ENCODE peak calls at places on chromosomes 4 and X, in eight cellular contexts. M is OCI-LY7, P is AG10803, K is AG04449, F is fibroblast of mammary gland, V is GM10248, H is hepatocyte, G is neural crest cell. Q is an unnamed sample.

GRCh38 chr4:53923921-53924320 is 140.5 kb downstream of the CHIC2 start:
- DNase-seq in M (no peak), K (no peak), G (no peak), F (no peak), H (no peak), V (no peak), P (no peak), Q (no peak)

GRCh38 chr4:22457348-22457747 is 58.5 kb downstream of the ADGRA3 start:
- DNase-seq in H (no peak), F (no peak), M (no peak), V (no peak), K (no peak), G (no peak), P (no peak), Q (no peak)

GRCh38 chrX:136789856-136790255 is 9.1 kb upstream of the ARHGEF6 start:
- DNase-seq in G (no peak), V (no peak), M (no peak), P (no peak), H (no peak), K (no peak), F (no peak), Q (no peak)

GRCh38 chr4:163330828-163331628 is 1.4 kb downstream of the NPY1R start:
- DNase-seq in F (no peak), M (no peak), H (no peak), V (no peak), G (no peak), P (no peak), K (no peak), Q (no peak)

GRCh38 chrX:39874202-39874816 is 223.4 kb downstream of the BCOR start:
- DNase-seq in G (no peak), H (no peak), V (peak; percentile 65), F (no peak), P (no peak), K (no peak), M (no peak), Q (peak; percentile 71)

GRCh38 chr4:16225139-16225538 is 1.1 kb downstream of the TAPT1 start:
- DNase-seq in K (no peak), H (no peak), V (no peak), F (peak; percentile 58), M (peak; percentile 65), P (peak; percentile 57), G (no peak), Q (peak; percentile 25)

GRCh38 chr4:127421418-127421817 is 211.3 kb upstream of the INTU start:
- DNase-seq in P (peak; percentile 23), K (no peak), G (no peak), V (no peak), M (no peak), H (no peak), F (peak; percentile 9), Q (no peak)

GRCh38 chrX:17590892-17591740 is 146.2 kb upstream of the SCML1 start:
- DNase-seq in V (peak; percentile 23), F (peak; percentile 80), M (peak; percentile 11), G (peak; percentile 61), P (peak; percentile 82), K (no peak), H (peak; percentile 68), Q (peak; percentile 20)

GRCh38 chrX:39944416-39944815 is 153.3 kb downstream of the BCOR start:
- DNase-seq in P (no peak), V (no peak), G (no peak), H (no peak), M (no peak), K (no peak), F (no peak), Q (no peak)

DNA sequence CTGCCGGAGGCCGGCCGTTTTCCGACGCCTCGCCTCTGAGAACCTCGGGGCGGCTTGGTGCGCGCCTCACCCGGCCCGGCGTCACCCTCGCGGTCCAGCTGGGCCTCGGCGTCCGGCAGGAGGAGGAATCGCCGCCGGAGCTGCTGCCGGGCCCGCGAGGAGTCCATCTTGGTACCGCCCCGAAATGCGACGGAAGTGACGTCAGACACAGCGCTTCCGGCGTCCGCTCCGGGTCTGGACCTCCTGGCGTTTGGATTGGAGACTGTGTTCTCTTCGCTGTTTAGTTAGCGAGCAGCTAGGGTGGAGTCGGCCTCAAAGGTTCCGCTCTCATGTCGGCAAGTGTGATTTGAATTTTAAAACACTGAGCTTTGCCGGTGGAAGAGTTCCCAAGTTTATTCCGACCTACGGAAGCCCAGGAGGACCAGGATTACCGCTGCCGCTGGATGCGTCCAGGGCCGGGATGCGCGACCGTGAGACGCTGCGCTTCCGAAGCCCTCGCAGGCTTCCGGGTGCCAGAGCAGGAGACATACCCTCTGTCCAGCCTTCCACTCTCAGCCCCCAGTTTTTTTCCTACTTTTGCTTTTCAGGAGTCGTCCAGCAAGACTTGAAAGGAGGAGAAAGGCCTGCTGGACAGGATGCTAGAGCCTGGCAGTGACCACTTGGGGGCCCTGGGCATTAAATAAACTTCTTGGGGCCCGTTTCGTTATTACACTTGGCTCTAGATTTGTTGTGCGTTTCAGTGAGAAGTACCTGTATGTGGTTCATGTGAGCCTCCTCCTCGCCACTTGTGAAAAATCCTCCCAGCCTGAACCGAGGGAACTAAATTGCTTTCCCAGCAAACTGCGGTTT is at the start of gene TMEM128:
- DNase-seq in H (peak; percentile 96), M (peak; percentile 94), F (peak; percentile 92), V (peak; percentile 97), P (peak; percentile 91), G (peak; percentile 88), K (peak; percentile 55), Q (peak; percentile 98)
- TF ChIP-seq CTCF in H (peak; percentile 29), M (peak; percentile 23), F (no peak), V (no peak), P (peak; percentile 35), G (peak; percentile 37), K (peak; percentile 3), Q (no peak)

GRCh38 chr4:150828159-150828558 is 186.9 kb downstream of the LRBA start:
- DNase-seq in G (no peak), M (no peak), V (peak; percentile 64), P (no peak), H (no peak), F (no peak), K (no peak), Q (peak; percentile 47)
- TF ChIP-seq CTCF in G (no peak), M (no peak), V (no peak), P (no peak), H (no peak), F (no peak), K (no peak), Q (peak; percentile 23)

DNA sequence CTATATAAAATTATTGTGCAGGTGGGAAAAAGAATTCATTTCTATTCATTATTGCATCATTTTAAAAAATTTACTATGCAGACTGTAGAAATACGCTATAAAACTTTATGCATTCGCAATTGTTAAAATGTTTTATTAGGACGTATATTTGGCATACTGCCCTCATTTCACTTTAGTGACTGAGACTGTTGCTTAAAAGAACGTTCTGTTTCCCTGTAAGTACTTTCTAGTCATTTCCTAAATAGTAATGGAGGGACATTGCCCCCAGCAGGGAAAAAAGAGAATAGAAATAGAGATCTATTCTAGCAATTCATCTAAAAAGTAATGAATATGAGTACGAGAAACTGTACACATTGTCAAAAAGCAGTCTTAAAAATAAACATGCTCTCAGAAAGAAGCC is 1295.8 kb upstream of the TENM3 start:
- DNase-seq in V (no peak), P (peak; percentile 59), H (peak; percentile 24), F (peak; percentile 45), G (no peak), K (no peak), M (peak; percentile 43), Q (no peak)
- TF ChIP-seq CTCF in V (no peak), P (peak; percentile 68), H (peak; percentile 40), F (peak; percentile 44), G (peak; percentile 32), K (no peak), M (peak; percentile 63), Q (no peak)

GRCh38 chrX:133776072-133776471 is 209.3 kb downstream of the GPC3 start:
- DNase-seq in F (no peak), G (peak; percentile 55), K (no peak), H (no peak), V (peak; percentile 4), M (no peak), P (no peak), Q (peak; percentile 6)
- TF ChIP-seq CTCF in F (peak; percentile 50), G (peak; percentile 69), K (peak; percentile 34), H (peak; percentile 25), V (peak; percentile 7), M (peak; percentile 68), P (peak; percentile 38), Q (peak; percentile 35)

GRCh38 chr4:183074288-183074990 is 24.6 kb upstream of the WWC2 start:
- DNase-seq in V (no peak), G (no peak), H (no peak), M (no peak), F (no peak), P (peak; percentile 86), K (no peak), Q (no peak)

GRCh38 chr4:183071222-183071621 is 27.8 kb upstream of the WWC2 start:
- DNase-seq in G (no peak), H (no peak), F (no peak), P (no peak), V (no peak), K (no peak), M (no peak), Q (no peak)

GRCh38 chr4:183072181-183072580 is 26.9 kb upstream of the WWC2 start:
- DNase-seq in G (no peak), H (no peak), V (no peak), M (no peak), P (peak; percentile 56), K (no peak), F (no peak), Q (no peak)

GRCh38 chr4:183078634-183079033 is 20.4 kb upstream of the WWC2 start:
- DNase-seq in V (no peak), H (no peak), K (no peak), P (no peak), F (no peak), G (no peak), M (no peak), Q (no peak)

DNA sequence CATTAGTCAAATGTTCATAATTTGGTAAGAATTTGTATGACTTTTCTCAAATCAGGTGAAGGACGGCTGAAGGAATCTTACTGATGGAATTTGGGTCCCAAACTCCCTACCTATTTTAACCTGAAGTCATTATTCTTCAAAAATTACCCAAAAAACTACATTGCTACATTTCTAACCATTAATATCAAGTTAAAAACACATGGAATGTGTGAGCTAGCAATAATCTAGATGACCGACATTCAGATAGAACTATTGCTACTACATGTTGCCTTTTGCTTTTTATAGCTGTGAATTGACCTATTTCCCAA is 25.3 kb upstream of the WWC2 start:
- DNase-seq in G (no peak), H (no peak), V (no peak), M (no peak), F (no peak), P (no peak), K (no peak), Q (no peak)
- TF ChIP-seq CTCF in G (peak; percentile 48), H (no peak), V (no peak), M (peak; percentile 51), F (no peak), P (no peak), K (no peak), Q (no peak)

GRCh38 chr4:94508256-94508655 is 56.5 kb downstream of the PDLIM5 start:
- DNase-seq in M (no peak), P (no peak), G (no peak), K (no peak), F (no peak), V (no peak), H (no peak), Q (no peak)
- TF ChIP-seq CTCF in M (no peak), P (no peak), G (no peak), K (no peak), F (no peak), V (no peak), H (no peak), Q (no peak)

DNA sequence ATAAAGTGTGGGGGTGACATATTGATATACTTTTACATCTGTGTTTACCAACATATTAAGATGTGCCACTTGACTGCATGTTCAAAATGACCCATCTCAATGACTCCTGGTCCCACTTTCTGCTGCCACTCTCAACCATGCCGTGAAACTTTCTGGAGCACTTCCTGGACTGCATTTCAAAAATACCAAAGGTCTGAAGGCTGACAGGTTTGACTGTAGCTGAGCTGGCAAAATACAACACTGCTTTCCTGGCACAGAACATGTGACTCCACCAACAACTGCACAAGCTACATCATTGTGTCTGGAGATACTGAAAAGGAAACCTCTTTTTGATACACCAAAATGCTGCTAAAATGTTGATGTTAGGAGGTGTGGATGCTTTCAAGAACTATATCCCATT is 184.8 kb downstream of the UNC5C start:
- DNase-seq in P (no peak), G (no peak), V (no peak), H (no peak), K (no peak), M (no peak), F (no peak), Q (no peak)
- TF ChIP-seq CTCF in P (no peak), G (no peak), V (no peak), H (no peak), K (no peak), M (no peak), F (no peak), Q (no peak)